ENCODE peak calls at places on chromosomes 2 and 18, in six cellular contexts. A, W, T, V, N and Q are unnamed samples.

GRCh38 chr2:46495347-46496030 is 16.1 kb downstream of the TMEM247 start:
- DNase-seq in W (no peak), N (peak), A (no peak), T (peak), V (no peak), Q (peak)

GRCh38 chr2:217614498-217614897 is 388.3 kb downstream of the TNS1 start:
- DNase-seq in T (no peak), N (no peak), V (no peak), A (no peak), W (no peak), Q (no peak)

GRCh38 chr2:133124446-133124845 is 443.8 kb downstream of the NCKAP5 start:
- DNase-seq in T (no peak), N (no peak), V (no peak), A (no peak), W (no peak), Q (no peak)

GRCh38 chr2:239396881-239397681 is 3.7 kb downstream of the HDAC4 start:
- DNase-seq in N (no peak), W (no peak), T (no peak), A (no peak), V (no peak), Q (no peak)

GRCh38 chr2:73291093-73291460 is 2.3 kb downstream of the EGR4 start:
- DNase-seq in V (peak), A (no peak), W (peak), T (peak), N (peak), Q (peak)

GRCh38 chr2:25009954-25010353 is 31.9 kb upstream of the EFR3B start:
- DNase-seq in W (no peak), V (no peak), T (no peak), N (no peak), A (no peak), Q (no peak)

GRCh38 chr2:234679766-234680687 is 183.1 kb upstream of the ARL4C start:
- DNase-seq in T (peak), W (no peak), A (peak), V (peak), N (peak), Q (peak)

GRCh38 chr18:31161757-31162418 is 768 bp downstream of the DSC1 start:
- DNase-seq in T (peak), A (no peak), W (no peak), N (no peak), V (no peak), Q (no peak)

GRCh38 chr2:160581448-160581847 is 87.8 kb upstream of the RBMS1 start:
- DNase-seq in T (no peak), N (no peak), W (no peak), V (no peak), A (no peak), Q (no peak)

GRCh38 chr2:199160081-199160480 is 297.7 kb downstream of the SATB2 start:
- DNase-seq in N (peak), V (no peak), T (peak), W (no peak), A (no peak), Q (no peak)

GRCh38 chr2:198374375-198375072 is 570.1 kb downstream of the PLCL1 start:
- DNase-seq in N (peak), V (peak), T (peak), A (peak), W (no peak), Q (peak)

GRCh38 chr2:191263050-191263449 is 17.8 kb downstream of the MYO1B start:
- DNase-seq in T (peak), V (no peak), N (no peak), W (no peak), A (no peak), Q (no peak)

DNA sequence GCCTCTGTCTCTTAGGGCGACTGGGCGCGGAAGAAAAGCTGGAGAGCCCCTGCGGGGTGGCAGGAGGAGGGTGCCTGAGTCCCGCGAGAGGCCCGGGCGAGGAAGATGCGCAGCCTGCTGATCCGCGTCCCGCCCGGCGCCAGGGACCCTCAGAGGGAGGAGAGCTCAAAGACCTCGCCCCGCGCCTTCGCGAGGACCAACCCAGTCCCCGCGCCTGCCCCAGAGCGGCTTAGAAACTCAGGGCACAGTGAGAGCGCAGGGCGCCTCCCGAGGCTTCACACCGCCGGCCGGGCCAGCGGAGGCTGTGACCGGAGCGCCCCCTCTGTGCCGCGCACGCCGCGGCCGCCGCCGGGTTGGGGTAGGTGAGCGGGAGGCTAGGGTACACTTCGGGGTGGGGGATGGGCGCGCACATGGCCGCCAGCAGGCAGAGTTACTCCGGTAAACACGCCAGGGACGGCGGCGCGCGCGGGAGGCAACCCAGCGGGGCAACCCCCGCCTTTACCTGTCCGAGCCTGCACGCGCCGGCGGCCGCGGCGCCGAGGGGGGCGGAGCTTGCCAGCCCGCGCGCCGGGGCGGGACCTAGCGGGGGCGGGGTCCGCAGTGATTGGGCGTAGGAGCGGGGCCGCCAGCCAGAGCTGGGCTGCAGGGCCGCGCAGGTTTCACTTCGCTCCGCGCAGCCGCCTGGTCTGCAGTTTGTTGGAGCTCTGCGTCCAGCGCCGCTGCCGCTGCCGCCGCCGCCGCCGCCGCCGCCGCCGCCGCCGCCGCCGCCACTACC is at the start of gene BCL2L11:
- DNase-seq in A (peak), W (peak), V (peak), T (peak), N (peak), Q (peak)
- TF ChIP-seq CTCF in A (peak), W (no peak), V (peak), T (no peak), N (peak), Q (peak)

GRCh38 chr2:32502941-32503340 is 124.9 kb upstream of the TTC27 start:
- DNase-seq in V (no peak), W (no peak), N (no peak), T (no peak), A (no peak), Q (no peak)
- H3K4me3 ChIP-seq in V (no peak), W (no peak), N (no peak), T (no peak), A (no peak), Q (no peak)

DNA sequence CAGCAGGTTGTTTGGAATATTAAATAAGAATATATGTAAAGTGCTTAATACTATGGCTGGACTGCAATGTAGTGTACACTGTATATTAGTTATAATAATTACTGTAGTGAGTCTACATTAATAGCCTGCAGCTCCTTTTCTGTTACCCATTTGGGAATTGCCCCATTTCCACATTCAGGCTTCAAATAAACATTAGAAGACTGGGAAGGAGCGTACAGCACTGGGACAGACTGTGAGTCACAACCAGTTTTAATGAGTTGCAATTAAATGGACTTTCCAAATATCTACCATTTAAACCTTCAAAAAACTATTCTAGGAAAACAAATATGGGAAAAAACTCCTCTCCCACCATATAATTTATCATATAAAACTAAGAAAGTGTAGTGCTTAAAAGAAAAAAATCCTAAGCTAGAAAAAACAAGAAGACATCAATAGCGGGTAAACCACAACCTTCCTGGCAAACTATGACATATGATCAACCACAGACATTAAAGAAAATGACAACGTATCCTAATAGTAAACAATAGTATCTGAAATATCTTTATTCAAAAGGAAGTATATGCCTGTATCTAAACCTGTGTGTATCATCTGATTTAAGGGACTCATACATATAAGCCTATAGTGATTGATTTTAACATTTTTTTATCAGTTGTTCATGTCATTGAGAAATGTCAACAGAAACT is 86.1 kb downstream of the TRIP12 start:
- DNase-seq in V (no peak), T (peak), N (peak), W (no peak), A (no peak), Q (no peak)
- TF ChIP-seq CTCF in V (no peak), T (no peak), N (no peak), W (no peak), A (no peak), Q (no peak)

DNA sequence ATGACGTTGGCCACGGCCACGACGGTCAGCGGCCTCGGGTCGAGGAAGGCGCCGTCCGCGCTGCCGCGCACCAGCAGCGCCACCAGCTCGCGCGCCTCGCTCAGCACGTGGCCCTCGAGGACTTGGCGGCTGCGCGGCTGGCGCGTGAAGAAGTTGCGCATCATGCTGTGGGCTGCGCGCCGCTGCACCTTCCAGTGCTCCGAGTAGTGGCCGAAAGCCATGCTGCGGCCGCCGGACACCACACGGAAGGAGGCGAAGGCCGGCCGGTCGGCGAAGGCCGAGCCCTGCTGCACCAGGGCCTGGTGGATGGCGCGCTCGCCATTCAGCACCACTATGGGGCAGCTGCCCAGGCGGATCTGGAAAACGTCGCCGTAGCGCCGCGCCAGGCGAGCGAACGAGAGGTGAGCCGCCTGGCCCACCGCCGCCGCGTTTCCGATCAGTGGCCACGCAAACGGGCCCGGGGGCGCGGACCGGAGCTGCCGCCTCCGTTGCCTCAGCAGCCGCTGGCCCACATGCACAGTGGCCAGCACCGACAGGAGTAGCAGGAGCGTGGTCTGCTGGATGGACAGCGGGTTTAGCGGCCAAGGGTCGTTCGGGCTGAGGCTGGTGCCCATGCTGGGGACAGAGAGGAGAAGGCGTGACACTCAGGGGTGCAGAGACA is 1.0 kb downstream of the CYP1B1 start:
- DNase-seq in T (peak), A (peak), V (peak), W (peak), N (peak), Q (no peak)
- H3K4me3 ChIP-seq in T (peak), A (peak), V (no peak), W (peak), N (peak), Q (peak)

GRCh38 chr2:145638675-145639074 is 1118.8 kb upstream of the ZEB2 start:
- DNase-seq in N (no peak), T (no peak), V (peak), W (no peak), A (no peak), Q (no peak)
- TF ChIP-seq CTCF in N (no peak), T (peak), V (peak), W (no peak), A (no peak), Q (peak)